ENCODE peak calls at places on chromosome 10, in eight cellular contexts. E, U, O, L, C, R, G and D are unnamed samples.

GRCh38 chr10:84270708-84271107 is 25.9 kb downstream of the RGR start:
- DNase-seq in L (no peak), R (no peak), E (no peak), U (no peak), G (no peak), C (no peak), O (no peak), D (no peak)

GRCh38 chr10:71320592-71320991 is 1.5 kb downstream of the SLC29A3 start:
- DNase-seq in L (no peak), U (no peak), G (no peak), O (no peak), E (no peak), C (no peak), R (no peak), D (no peak)

GRCh38 chr10:133027480-133027879 is 60.2 kb upstream of the ADGRA1 start:
- DNase-seq in E (no peak), O (no peak), U (peak), L (no peak), G (no peak), R (no peak), C (no peak), D (no peak)

GRCh38 chr10:103888113-103888841 is 29.7 kb downstream of the STN1 start:
- DNase-seq in O (peak), E (no peak), C (peak), U (no peak), R (peak), L (peak), G (peak), D (peak)

GRCh38 chr10:69731184-69731583 is 70.5 kb upstream of the COL13A1 start:
- DNase-seq in U (no peak), G (no peak), C (no peak), O (no peak), L (peak), R (no peak), E (no peak), D (no peak)

GRCh38 chr10:576130-576465 is 113.4 kb downstream of the DIP2C start:
- DNase-seq in C (no peak), L (peak), E (no peak), O (no peak), U (no peak), R (peak), G (peak), D (peak)

GRCh38 chr10:70898687-70899086 is 10.3 kb upstream of the PCBD1 start:
- DNase-seq in G (no peak), U (no peak), L (no peak), O (no peak), E (no peak), R (no peak), C (no peak), D (no peak)

GRCh38 chr10:49620841-49621378 is 7.1 kb downstream of the CHAT start:
- DNase-seq in E (peak), L (no peak), U (no peak), G (no peak), C (no peak), O (no peak), R (no peak), D (no peak)

GRCh38 chr10:129870042-129870757 is 93.9 kb downstream of the EBF3 start:
- DNase-seq in G (no peak), U (no peak), E (no peak), L (no peak), R (no peak), O (no peak), C (no peak), D (no peak)

GRCh38 chr10:49179699-49180511 is 8.3 kb downstream of the TMEM273 start:
- DNase-seq in L (no peak), C (no peak), R (no peak), G (no peak), U (no peak), E (no peak), O (no peak), D (no peak)

GRCh38 chr10:100076750-100077149 is 4.9 kb downstream of the CPN1 start:
- DNase-seq in R (no peak), C (no peak), U (no peak), G (no peak), L (no peak), E (no peak), O (no peak), D (no peak)

GRCh38 chr10:100072514-100072913 is 9.2 kb downstream of the CPN1 start:
- DNase-seq in L (no peak), C (no peak), R (no peak), G (no peak), E (no peak), O (no peak), U (no peak), D (no peak)

GRCh38 chr10:100081075-100082001 is at the start of gene CPN1:
- DNase-seq in E (no peak), R (no peak), C (no peak), G (no peak), O (no peak), L (no peak), U (no peak), D (no peak)

GRCh38 chr10:100075426-100076220 is 6.0 kb downstream of the CPN1 start:
- DNase-seq in C (no peak), R (no peak), G (no peak), E (no peak), L (no peak), O (no peak), U (no peak), D (no peak)
- TF ChIP-seq CTCF in C (no peak), R (no peak), G (no peak), E (no peak), L (no peak), O (no peak), U (no peak), D (no peak)

DNA sequence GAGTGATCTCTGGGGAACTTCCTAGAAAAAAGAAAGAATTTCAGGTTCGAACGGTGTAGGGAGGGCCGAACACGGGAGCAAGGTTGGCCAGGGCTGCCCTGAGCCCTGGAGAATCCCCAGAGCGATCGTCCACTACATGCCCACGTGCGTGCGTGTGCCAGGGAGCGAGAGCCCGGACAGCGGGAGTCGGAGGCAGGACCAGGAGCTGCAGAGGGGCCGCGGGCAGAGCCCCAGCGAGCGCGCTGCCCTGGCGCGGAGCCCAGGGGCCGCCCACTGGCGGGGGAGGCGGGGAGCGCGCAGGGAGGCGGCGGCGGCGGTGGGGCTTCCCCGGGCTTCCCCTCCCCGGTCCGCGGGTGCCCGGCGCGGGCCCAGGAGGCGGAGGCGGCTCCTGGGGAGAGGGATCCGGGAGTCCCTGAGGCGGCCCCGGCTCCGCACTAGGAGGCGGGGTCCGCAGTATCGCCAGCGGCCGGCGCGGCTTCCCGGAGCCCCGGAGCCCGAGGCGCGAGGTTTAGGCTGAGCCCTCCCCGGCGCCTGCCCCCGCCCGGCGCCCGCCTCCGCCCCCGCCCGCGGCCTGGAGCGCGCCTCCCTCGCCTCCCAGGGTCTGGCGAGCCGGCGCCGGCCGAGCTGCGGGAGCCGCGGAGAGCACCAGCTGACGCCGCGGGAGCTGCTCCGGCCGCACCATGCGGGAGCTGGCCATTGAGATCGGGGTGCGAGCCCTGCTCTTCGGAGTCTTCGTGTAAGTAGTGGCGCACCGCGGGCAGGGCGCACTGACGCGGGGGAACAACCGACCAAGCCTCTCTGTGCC is at the start of gene PLPP4:
- DNase-seq in R (peak), L (peak), G (no peak), C (no peak), O (peak), E (peak), U (peak), D (no peak)
- H3K4me3 ChIP-seq in R (peak), L (peak), G (no peak), C (peak), O (peak), E (peak), U (peak), D (peak)

GRCh38 chr10:12177642-12178041 is 18.0 kb downstream of the NUDT5 start:
- DNase-seq in U (no peak), L (no peak), C (no peak), G (peak), O (no peak), E (no peak), R (no peak), D (peak)

GRCh38 chr10:12179616-12180015 is 16.1 kb downstream of the NUDT5 start:
- DNase-seq in O (no peak), C (no peak), E (no peak), G (no peak), R (no peak), L (no peak), U (no peak), D (no peak)

GRCh38 chr10:12181065-12181775 is 14.5 kb downstream of the NUDT5 start:
- DNase-seq in O (no peak), C (no peak), E (no peak), G (no peak), R (no peak), L (peak), U (no peak), D (no peak)

GRCh38 chr10:12184165-12184564 is 11.5 kb downstream of the NUDT5 start:
- DNase-seq in E (no peak), G (no peak), C (no peak), L (no peak), R (no peak), O (no peak), U (no peak), D (no peak)

DNA sequence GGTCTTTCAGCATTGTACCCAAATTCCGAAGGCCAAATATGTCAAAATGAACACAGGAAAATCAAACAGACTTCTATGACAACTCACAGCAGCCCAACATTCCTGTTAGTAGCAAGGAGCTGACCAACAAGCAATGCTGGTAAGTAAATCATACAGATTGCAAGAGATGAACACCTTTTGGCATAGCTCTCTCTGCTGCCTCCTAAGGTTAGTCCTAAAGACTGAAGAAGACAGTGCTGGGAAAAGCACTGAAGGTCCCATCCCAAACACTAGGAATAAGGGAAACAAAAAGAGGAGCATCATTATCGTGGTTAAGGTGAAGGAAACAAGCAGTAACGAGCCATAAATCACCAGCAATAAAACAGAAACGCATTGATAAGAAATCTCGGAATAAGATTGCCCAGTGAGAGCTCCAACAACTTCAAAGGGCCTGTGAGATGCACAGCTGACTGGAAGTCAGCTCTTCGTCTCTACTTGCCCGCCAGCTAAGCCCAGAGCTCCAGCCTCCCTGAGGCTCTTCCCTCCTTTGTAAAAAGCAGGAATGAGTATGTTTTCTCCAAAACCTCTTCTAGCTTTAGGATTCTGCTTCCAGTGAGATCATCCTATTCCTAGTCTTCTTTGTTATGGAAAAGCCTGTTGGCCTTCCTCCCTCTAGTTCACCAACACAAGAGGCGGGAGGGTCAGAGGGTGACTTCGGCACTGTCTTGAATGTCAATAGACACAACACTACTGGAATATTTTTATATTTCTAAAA is 15.3 kb downstream of the NUDT5 start:
- DNase-seq in L (no peak), O (no peak), E (no peak), G (no peak), R (no peak), U (no peak), C (no peak), D (no peak)
- TF ChIP-seq CTCF in L (no peak), O (no peak), E (no peak), G (no peak), R (no peak), U (no peak), C (no peak), D (no peak)

GRCh38 chr10:88386204-88386877 is 196.8 kb downstream of the RNLS start:
- DNase-seq in E (no peak), U (no peak), L (peak), C (no peak), O (peak), G (peak), R (no peak), D (peak)

GRCh38 chr10:88382699-88383098 is 200.4 kb downstream of the RNLS start:
- DNase-seq in R (no peak), E (no peak), L (no peak), G (no peak), U (no peak), O (no peak), C (no peak), D (no peak)

GRCh38 chr10:88389456-88389855 is 193.7 kb downstream of the RNLS start:
- DNase-seq in R (peak), L (peak), O (no peak), E (peak), C (no peak), G (peak), U (peak), D (peak)

GRCh38 chr10:88386878-88387773 is 196.0 kb downstream of the RNLS start:
- DNase-seq in G (peak), U (peak), R (peak), O (peak), L (peak), C (no peak), E (peak), D (peak)

GRCh38 chr10:88385601-88386203 is 197.4 kb downstream of the RNLS start:
- DNase-seq in C (no peak), U (no peak), G (no peak), E (peak), O (peak), R (peak), L (no peak), D (peak)
- H3K4me3 ChIP-seq in C (no peak), U (no peak), G (no peak), E (peak), O (peak), R (no peak), L (no peak), D (peak)

DNA sequence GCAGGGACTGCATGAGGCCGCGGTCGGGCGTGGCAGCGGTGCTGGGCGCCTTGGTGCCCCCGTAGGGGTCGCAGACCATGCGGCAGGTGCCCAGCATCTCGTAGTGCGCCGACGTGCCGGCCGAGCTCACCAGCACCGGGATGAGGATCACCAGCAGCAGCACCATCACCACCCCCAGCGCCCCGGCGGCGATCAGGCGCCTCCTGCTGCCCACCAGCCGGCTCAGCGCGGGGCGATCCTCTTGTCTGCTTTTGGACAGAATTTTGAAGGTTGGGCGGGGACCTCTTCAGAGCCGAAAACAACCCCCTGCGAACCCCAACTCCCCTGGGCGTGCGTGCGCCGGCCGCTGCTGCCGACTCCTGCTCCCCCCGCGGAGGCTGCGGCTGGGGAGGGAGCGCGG is 779 bp downstream of the C1QL3 start:
- DNase-seq in O (no peak), G (peak), C (no peak), R (peak), E (peak), L (peak), U (peak), D (no peak)
- TF ChIP-seq CTCF in O (peak), G (peak), C (peak), R (no peak), E (no peak), L (peak), U (peak), D (peak)